ENCODE peak calls at places on chromosome 22, in four cellular contexts. One of them, this sample, is unnamed.

GRCh38 chr22:32862936-32863661 is 61.6 kb downstream of the TIMP3 start:
- DNase-seq in Caco-2: no peak
- DNase-seq in fibroblast of lung: no peak
- DNase-seq in astrocyte of the cerebellum: no peak
- DNase-seq in this sample: no peak

GRCh38 chr22:49505337-49506009 is 322.2 kb downstream of the BRD1 start:
- DNase-seq in Caco-2: no peak
- DNase-seq in fibroblast of lung: no peak
- DNase-seq in astrocyte of the cerebellum: no peak
- DNase-seq in this sample: no peak

GRCh38 chr22:42696331-42696967 is 24.2 kb downstream of the A4GALT start:
- DNase-seq in Caco-2: no peak
- DNase-seq in fibroblast of lung: no peak
- DNase-seq in astrocyte of the cerebellum: no peak
- DNase-seq in this sample: no peak

GRCh38 chr22:45918455-45919370 is 58.2 kb downstream of the WNT7B start:
- DNase-seq in Caco-2: no peak
- DNase-seq in fibroblast of lung: peak
- DNase-seq in astrocyte of the cerebellum: peak
- DNase-seq in this sample: no peak

GRCh38 chr22:17786435-17787158 is 12.3 kb upstream of the BID start:
- DNase-seq in Caco-2: peak
- DNase-seq in fibroblast of lung: peak
- DNase-seq in astrocyte of the cerebellum: peak
- DNase-seq in this sample: peak

GRCh38 chr22:42949159-42949558 is 65.8 kb downstream of the PACSIN2 start:
- DNase-seq in Caco-2: no peak
- DNase-seq in fibroblast of lung: peak
- DNase-seq in astrocyte of the cerebellum: no peak
- DNase-seq in this sample: peak

GRCh38 chr22:42841444-42841843 is 15.6 kb downstream of the ARFGAP3 start:
- DNase-seq in Caco-2: no peak
- DNase-seq in fibroblast of lung: peak
- DNase-seq in astrocyte of the cerebellum: no peak
- DNase-seq in this sample: peak

GRCh38 chr22:27088026-27088425 is 430.6 kb downstream of the MIAT start:
- DNase-seq in Caco-2: no peak
- DNase-seq in fibroblast of lung: peak
- DNase-seq in astrocyte of the cerebellum: peak
- DNase-seq in this sample: no peak

GRCh38 chr22:48885271-48885918 is 942.3 kb downstream of the BRD1 start:
- DNase-seq in Caco-2: peak
- DNase-seq in fibroblast of lung: no peak
- DNase-seq in astrocyte of the cerebellum: no peak
- DNase-seq in this sample: no peak

GRCh38 chr22:44391481-44392445 is 79.0 kb upstream of the SHISAL1 start:
- DNase-seq in Caco-2: peak
- DNase-seq in fibroblast of lung: no peak
- DNase-seq in astrocyte of the cerebellum: no peak
- DNase-seq in this sample: no peak

GRCh38 chr22:43007519-43008102 is 7.3 kb downstream of the PACSIN2 start:
- DNase-seq in Caco-2: peak
- DNase-seq in fibroblast of lung: peak
- DNase-seq in astrocyte of the cerebellum: no peak
- DNase-seq in this sample: peak

GRCh38 chr22:17675584-17675983 is 37.0 kb downstream of the BCL2L13 start:
- DNase-seq in Caco-2: no peak
- DNase-seq in fibroblast of lung: no peak
- DNase-seq in astrocyte of the cerebellum: no peak
- DNase-seq in this sample: no peak

GRCh38 chr22:33380789-33381530 is 322.8 kb upstream of the SYN3 start:
- DNase-seq in Caco-2: no peak
- DNase-seq in fibroblast of lung: peak
- DNase-seq in astrocyte of the cerebellum: peak
- DNase-seq in this sample: no peak

GRCh38 chr22:44523981-44524759 is 26.1 kb upstream of the RTL6 start:
- DNase-seq in Caco-2: no peak
- DNase-seq in fibroblast of lung: peak
- DNase-seq in astrocyte of the cerebellum: peak
- DNase-seq in this sample: peak

GRCh38 chr22:39486951-39487825 is 14.9 kb upstream of the MIEF1 start:
- DNase-seq in Caco-2: no peak
- DNase-seq in fibroblast of lung: no peak
- DNase-seq in astrocyte of the cerebellum: no peak
- DNase-seq in this sample: no peak

GRCh38 chr22:43244385-43244784 is 57.5 kb upstream of the TTLL12 start:
- DNase-seq in Caco-2: no peak
- DNase-seq in fibroblast of lung: no peak
- DNase-seq in astrocyte of the cerebellum: no peak
- DNase-seq in this sample: no peak

GRCh38 chr22:41838842-41839618 is 6.1 kb downstream of the SREBF2 start:
- DNase-seq in Caco-2: no peak
- DNase-seq in fibroblast of lung: no peak
- DNase-seq in astrocyte of the cerebellum: no peak
- DNase-seq in this sample: no peak

GRCh38 chr22:41696714-41697113 is 2.6 kb upstream of the MEI1 start:
- DNase-seq in Caco-2: no peak
- DNase-seq in fibroblast of lung: no peak
- DNase-seq in astrocyte of the cerebellum: no peak
- DNase-seq in this sample: no peak

GRCh38 chr22:35230839-35231584 is 26.3 kb upstream of the HMGXB4 start:
- DNase-seq in Caco-2: no peak
- DNase-seq in fibroblast of lung: no peak
- DNase-seq in astrocyte of the cerebellum: no peak
- DNase-seq in this sample: no peak

GRCh38 chr22:17060126-17060525 is 24.7 kb upstream of the IL17RA start:
- DNase-seq in Caco-2: no peak
- DNase-seq in fibroblast of lung: no peak
- DNase-seq in astrocyte of the cerebellum: no peak
- DNase-seq in this sample: no peak

GRCh38 chr22:46041642-46042041 is 64.7 kb upstream of the WNT7B start:
- DNase-seq in Caco-2: no peak
- DNase-seq in fibroblast of lung: no peak
- DNase-seq in astrocyte of the cerebellum: no peak
- DNase-seq in this sample: no peak

GRCh38 chr22:30841264-30841663 is 127.3 kb downstream of the MORC2 start:
- DNase-seq in Caco-2: no peak
- DNase-seq in fibroblast of lung: no peak
- DNase-seq in astrocyte of the cerebellum: no peak
- DNase-seq in this sample: no peak

GRCh38 chr22:37225481-37225880 is 13.2 kb upstream of the SSTR3 start:
- DNase-seq in Caco-2: no peak
- DNase-seq in fibroblast of lung: peak
- DNase-seq in astrocyte of the cerebellum: no peak
- DNase-seq in this sample: peak
- TF ChIP-seq CTCF in Caco-2: peak
- TF ChIP-seq CTCF in fibroblast of lung: no peak
- TF ChIP-seq CTCF in astrocyte of the cerebellum: peak
- TF ChIP-seq CTCF in this sample: peak

GRCh38 chr22:19479358-19480172 is at the start of gene CDC45:
- DNase-seq in Caco-2: peak
- DNase-seq in fibroblast of lung: peak
- DNase-seq in astrocyte of the cerebellum: peak
- DNase-seq in this sample: peak

GRCh38 chr22:19476023-19476422 is 3.0 kb downstream of the UFD1 start:
- DNase-seq in Caco-2: no peak
- DNase-seq in fibroblast of lung: no peak
- DNase-seq in astrocyte of the cerebellum: no peak
- DNase-seq in this sample: no peak

GRCh38 chr22:19478086-19478392 is 954 bp downstream of the UFD1 start:
- DNase-seq in Caco-2: no peak
- DNase-seq in fibroblast of lung: no peak
- DNase-seq in astrocyte of the cerebellum: no peak
- DNase-seq in this sample: no peak

GRCh38 chr22:19478466-19479357 is at the start of gene UFD1:
- DNase-seq in Caco-2: peak
- DNase-seq in fibroblast of lung: peak
- DNase-seq in astrocyte of the cerebellum: peak
- DNase-seq in this sample: peak

DNA sequence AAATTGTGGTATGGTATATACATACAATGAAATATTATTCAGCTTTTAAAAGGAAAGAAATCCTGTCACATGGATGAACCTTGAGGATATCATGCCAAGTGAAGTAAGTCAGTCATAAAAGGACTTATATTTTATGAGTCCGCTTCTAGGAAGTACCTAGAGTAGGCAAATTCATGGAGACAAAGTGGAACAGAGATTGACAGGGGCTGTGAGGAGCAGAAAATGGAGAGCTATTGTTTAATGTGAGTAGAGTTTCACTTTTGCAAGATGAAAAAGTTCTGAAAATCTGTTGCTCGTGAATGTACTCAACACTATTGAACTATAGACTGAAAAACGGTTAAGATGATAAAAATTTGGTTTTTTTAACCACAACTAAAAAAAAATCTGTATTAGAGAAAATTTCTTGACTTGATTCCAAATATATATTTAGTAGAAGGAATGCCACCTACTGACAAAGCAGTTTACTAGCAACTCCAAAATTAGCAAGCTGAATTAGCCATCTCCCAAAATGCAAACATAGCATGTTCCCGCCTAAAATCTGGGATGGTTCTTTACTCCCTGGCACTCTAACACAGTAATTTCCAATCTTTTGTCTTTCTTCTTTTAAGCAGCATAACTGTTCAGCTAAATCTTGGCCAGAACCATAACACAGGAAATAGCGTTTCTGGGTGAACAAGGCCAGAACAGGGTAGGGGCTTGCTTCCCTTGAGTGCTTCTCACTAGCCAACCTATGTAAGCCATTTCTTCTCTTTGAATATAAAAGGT is 1.5 kb downstream of the UFD1 start:
- DNase-seq in Caco-2: no peak
- DNase-seq in fibroblast of lung: peak
- DNase-seq in astrocyte of the cerebellum: no peak
- DNase-seq in this sample: peak
- TF ChIP-seq CTCF in Caco-2: no peak
- TF ChIP-seq CTCF in fibroblast of lung: peak
- TF ChIP-seq CTCF in astrocyte of the cerebellum: peak
- TF ChIP-seq CTCF in this sample: peak

GRCh38 chr22:29528144-29528543 is 25.4 kb downstream of the THOC5 start:
- DNase-seq in Caco-2: no peak
- DNase-seq in fibroblast of lung: no peak
- DNase-seq in astrocyte of the cerebellum: no peak
- DNase-seq in this sample: no peak

GRCh38 chr22:29520851-29521250 is 32.7 kb downstream of the THOC5 start:
- DNase-seq in Caco-2: no peak
- DNase-seq in fibroblast of lung: peak
- DNase-seq in astrocyte of the cerebellum: peak
- DNase-seq in this sample: peak

GRCh38 chr22:29521526-29521925 is 32.0 kb downstream of the THOC5 start:
- DNase-seq in Caco-2: no peak
- DNase-seq in fibroblast of lung: no peak
- DNase-seq in astrocyte of the cerebellum: no peak
- DNase-seq in this sample: no peak

GRCh38 chr22:29523761-29524160 is 29.8 kb downstream of the THOC5 start:
- DNase-seq in Caco-2: no peak
- DNase-seq in fibroblast of lung: no peak
- DNase-seq in astrocyte of the cerebellum: no peak
- DNase-seq in this sample: no peak

DNA sequence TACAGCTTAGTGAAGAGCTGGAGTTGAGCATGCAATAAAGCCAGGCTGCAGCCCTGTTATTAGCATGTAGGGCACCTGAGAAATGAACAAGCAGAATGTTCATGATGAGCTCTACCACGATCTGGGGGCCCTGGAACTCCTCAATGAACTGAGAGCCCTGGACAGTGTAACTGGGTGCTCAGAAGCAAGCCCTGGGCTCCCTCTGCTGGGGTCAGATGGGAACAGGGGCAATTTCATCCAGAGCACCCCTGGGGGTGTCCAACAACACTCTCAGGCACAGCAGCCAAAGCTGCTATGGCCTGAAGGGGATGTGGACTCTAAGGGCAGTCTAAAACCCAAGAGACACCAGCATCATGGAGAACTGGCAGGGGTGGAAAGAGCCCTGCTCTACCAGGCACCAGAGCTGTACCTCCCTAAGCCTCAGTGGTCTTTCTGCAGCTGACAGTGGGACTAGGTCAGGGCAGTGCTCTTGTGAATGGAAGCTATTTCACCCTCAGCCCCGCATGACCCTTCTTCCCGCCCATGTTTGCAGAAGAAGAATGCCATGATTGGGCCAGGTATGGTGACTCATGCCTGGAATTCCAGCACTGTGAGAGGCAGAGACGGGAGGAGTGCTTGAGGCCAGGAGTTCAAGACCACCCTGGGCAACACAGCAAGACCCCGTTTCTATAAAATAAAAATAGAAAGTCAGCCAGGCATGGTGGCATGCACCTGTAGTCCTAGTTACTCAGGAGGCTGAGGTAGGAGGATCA is 28.9 kb downstream of the THOC5 start:
- DNase-seq in Caco-2: peak
- DNase-seq in fibroblast of lung: peak
- DNase-seq in astrocyte of the cerebellum: no peak
- DNase-seq in this sample: peak
- TF ChIP-seq CTCF in Caco-2: peak
- TF ChIP-seq CTCF in fibroblast of lung: peak
- TF ChIP-seq CTCF in astrocyte of the cerebellum: peak
- TF ChIP-seq CTCF in this sample: peak

GRCh38 chr22:50696251-50696798 is 23.7 kb downstream of the SHANK3 start:
- DNase-seq in Caco-2: no peak
- DNase-seq in fibroblast of lung: no peak
- DNase-seq in astrocyte of the cerebellum: no peak
- DNase-seq in this sample: no peak

GRCh38 chr22:50695421-50696250 is 23.0 kb downstream of the SHANK3 start:
- DNase-seq in Caco-2: no peak
- DNase-seq in fibroblast of lung: no peak
- DNase-seq in astrocyte of the cerebellum: no peak
- DNase-seq in this sample: no peak

GRCh38 chr22:50697667-50698506 is 25.3 kb downstream of the SHANK3 start:
- DNase-seq in Caco-2: no peak
- DNase-seq in fibroblast of lung: no peak
- DNase-seq in astrocyte of the cerebellum: no peak
- DNase-seq in this sample: no peak

GRCh38 chr22:50698546-50698945 is 25.9 kb downstream of the SHANK3 start:
- DNase-seq in Caco-2: no peak
- DNase-seq in fibroblast of lung: no peak
- DNase-seq in astrocyte of the cerebellum: no peak
- DNase-seq in this sample: no peak

GRCh38 chr22:50696799-50697561 is 24.4 kb downstream of the SHANK3 start:
- DNase-seq in Caco-2: no peak
- DNase-seq in fibroblast of lung: no peak
- DNase-seq in astrocyte of the cerebellum: no peak
- DNase-seq in this sample: no peak
- TF ChIP-seq CTCF in Caco-2: no peak
- TF ChIP-seq CTCF in fibroblast of lung: peak
- TF ChIP-seq CTCF in astrocyte of the cerebellum: peak
- TF ChIP-seq CTCF in this sample: peak

GRCh38 chr22:38212442-38212841 is 10.6 kb downstream of the MAFF start:
- DNase-seq in Caco-2: no peak
- DNase-seq in fibroblast of lung: no peak
- DNase-seq in astrocyte of the cerebellum: no peak
- DNase-seq in this sample: no peak

GRCh38 chr22:38211556-38211955 is 9.8 kb downstream of the MAFF start:
- DNase-seq in Caco-2: no peak
- DNase-seq in fibroblast of lung: no peak
- DNase-seq in astrocyte of the cerebellum: no peak
- DNase-seq in this sample: no peak

GRCh38 chr22:38213319-38214247 is 11.8 kb downstream of the MAFF start:
- DNase-seq in Caco-2: no peak
- DNase-seq in fibroblast of lung: no peak
- DNase-seq in astrocyte of the cerebellum: no peak
- DNase-seq in this sample: peak

GRCh38 chr22:38215156-38216038 is 13.6 kb downstream of the MAFF start:
- DNase-seq in Caco-2: no peak
- DNase-seq in fibroblast of lung: no peak
- DNase-seq in astrocyte of the cerebellum: no peak
- DNase-seq in this sample: no peak

GRCh38 chr22:38214248-38215056 is 12.7 kb downstream of the MAFF start:
- DNase-seq in Caco-2: no peak
- DNase-seq in fibroblast of lung: peak
- DNase-seq in astrocyte of the cerebellum: no peak
- DNase-seq in this sample: peak
- TF ChIP-seq CTCF in Caco-2: no peak
- TF ChIP-seq CTCF in fibroblast of lung: peak
- TF ChIP-seq CTCF in astrocyte of the cerebellum: no peak
- TF ChIP-seq CTCF in this sample: no peak

This sample was measured in foreskin fibroblast.